ENCODE peak calls at places on chromosomes 11 and 22, in eight cellular contexts. One of them, this sample, is unnamed.

GRCh38 chr22:28328751-28329150 is 350.9 kb downstream of the TTC28 start:
- DNase-seq in stimulated activated CD4-positive, alpha-beta T cell treated with anti-CD3 and anti-CD28 coated beads, Interleukin-15, amount 100 ng/mL, for 48 hours: no peak
- DNase-seq in fibroblast of mammary gland: no peak
- DNase-seq in right lobe of liver: no peak
- DNase-seq in skeletal muscle cell: no peak
- DNase-seq in HT-29: no peak
- DNase-seq in IMR-90: no peak
- DNase-seq in LoVo: no peak
- DNase-seq in this sample: no peak

GRCh38 chr11:1437500-1437899 is 47.8 kb downstream of the BRSK2 start:
- DNase-seq in stimulated activated CD4-positive, alpha-beta T cell treated with anti-CD3 and anti-CD28 coated beads, Interleukin-15, amount 100 ng/mL, for 48 hours: no peak
- DNase-seq in LoVo: no peak
- DNase-seq in HT-29: peak
- DNase-seq in fibroblast of mammary gland: no peak
- DNase-seq in skeletal muscle cell: no peak
- DNase-seq in right lobe of liver: no peak
- DNase-seq in IMR-90: peak
- DNase-seq in this sample: peak

GRCh38 chr11:120929664-120930154 is 94.2 kb upstream of the TBCEL start:
- DNase-seq in LoVo: peak
- DNase-seq in fibroblast of mammary gland: peak
- DNase-seq in right lobe of liver: no peak
- DNase-seq in stimulated activated CD4-positive, alpha-beta T cell treated with anti-CD3 and anti-CD28 coated beads, Interleukin-15, amount 100 ng/mL, for 48 hours: peak
- DNase-seq in IMR-90: peak
- DNase-seq in HT-29: peak
- DNase-seq in skeletal muscle cell: no peak
- DNase-seq in this sample: peak

GRCh38 chr11:124725719-124726105 is 14.0 kb upstream of the NRGN start:
- DNase-seq in fibroblast of mammary gland: peak
- DNase-seq in skeletal muscle cell: peak
- DNase-seq in stimulated activated CD4-positive, alpha-beta T cell treated with anti-CD3 and anti-CD28 coated beads, Interleukin-15, amount 100 ng/mL, for 48 hours: no peak
- DNase-seq in HT-29: no peak
- DNase-seq in IMR-90: peak
- DNase-seq in right lobe of liver: no peak
- DNase-seq in LoVo: no peak
- DNase-seq in this sample: no peak

GRCh38 chr11:19237381-19237780 is 3.4 kb downstream of the E2F8 start:
- DNase-seq in stimulated activated CD4-positive, alpha-beta T cell treated with anti-CD3 and anti-CD28 coated beads, Interleukin-15, amount 100 ng/mL, for 48 hours: no peak
- DNase-seq in IMR-90: no peak
- DNase-seq in LoVo: no peak
- DNase-seq in fibroblast of mammary gland: no peak
- DNase-seq in skeletal muscle cell: no peak
- DNase-seq in right lobe of liver: no peak
- DNase-seq in HT-29: no peak
- DNase-seq in this sample: no peak

GRCh38 chr11:33976351-33977199 is 75.0 kb upstream of the CAPRIN1 start:
- DNase-seq in HT-29: no peak
- DNase-seq in right lobe of liver: no peak
- DNase-seq in stimulated activated CD4-positive, alpha-beta T cell treated with anti-CD3 and anti-CD28 coated beads, Interleukin-15, amount 100 ng/mL, for 48 hours: no peak
- DNase-seq in fibroblast of mammary gland: peak
- DNase-seq in IMR-90: peak
- DNase-seq in skeletal muscle cell: peak
- DNase-seq in LoVo: no peak
- DNase-seq in this sample: peak

GRCh38 chr22:34781676-34782075 is 284.3 kb upstream of the ISX start:
- DNase-seq in LoVo: no peak
- DNase-seq in fibroblast of mammary gland: no peak
- DNase-seq in HT-29: no peak
- DNase-seq in right lobe of liver: no peak
- DNase-seq in skeletal muscle cell: no peak
- DNase-seq in stimulated activated CD4-positive, alpha-beta T cell treated with anti-CD3 and anti-CD28 coated beads, Interleukin-15, amount 100 ng/mL, for 48 hours: no peak
- DNase-seq in IMR-90: no peak
- DNase-seq in this sample: no peak

GRCh38 chr11:64878223-64878493 is 263 bp downstream of the EHD1 start:
- DNase-seq in fibroblast of mammary gland: no peak
- DNase-seq in right lobe of liver: no peak
- DNase-seq in HT-29: no peak
- DNase-seq in skeletal muscle cell: no peak
- DNase-seq in IMR-90: no peak
- DNase-seq in LoVo: peak
- DNase-seq in stimulated activated CD4-positive, alpha-beta T cell treated with anti-CD3 and anti-CD28 coated beads, Interleukin-15, amount 100 ng/mL, for 48 hours: no peak
- DNase-seq in this sample: no peak

GRCh38 chr22:46712288-46712687 is 25.8 kb downstream of the CERK start:
- DNase-seq in HT-29: no peak
- DNase-seq in IMR-90: no peak
- DNase-seq in right lobe of liver: no peak
- DNase-seq in stimulated activated CD4-positive, alpha-beta T cell treated with anti-CD3 and anti-CD28 coated beads, Interleukin-15, amount 100 ng/mL, for 48 hours: no peak
- DNase-seq in LoVo: no peak
- DNase-seq in skeletal muscle cell: no peak
- DNase-seq in fibroblast of mammary gland: no peak
- DNase-seq in this sample: no peak

GRCh38 chr11:48109046-48109666 is 107.5 kb upstream of the OR4B1 start:
- DNase-seq in stimulated activated CD4-positive, alpha-beta T cell treated with anti-CD3 and anti-CD28 coated beads, Interleukin-15, amount 100 ng/mL, for 48 hours: no peak
- DNase-seq in fibroblast of mammary gland: peak
- DNase-seq in HT-29: peak
- DNase-seq in skeletal muscle cell: no peak
- DNase-seq in IMR-90: peak
- DNase-seq in right lobe of liver: no peak
- DNase-seq in LoVo: peak
- DNase-seq in this sample: peak

This sample was measured in fibroblast of villous mesenchyme.